ENCODE peak calls at places on chromosomes 7 and 10, in five cellular contexts. One of them, this sample, is unnamed.

GRCh38 chr7:169854-170172 is 22.6 kb upstream of the FAM20C start:
- DNase-seq in neuronal stem cell: no peak
- DNase-seq in HepG2: no peak
- DNase-seq in PC-3: no peak
- DNase-seq in fibroblast of lung: no peak
- DNase-seq in this sample: no peak

GRCh38 chr7:50531401-50531906 is 33.8 kb downstream of the DDC start:
- DNase-seq in HepG2: peak
- DNase-seq in PC-3: peak
- DNase-seq in fibroblast of lung: no peak
- DNase-seq in neuronal stem cell: no peak
- DNase-seq in this sample: peak

GRCh38 chr7:156751319-156751718 is 110.7 kb downstream of the RNF32 start:
- DNase-seq in HepG2: no peak
- DNase-seq in fibroblast of lung: peak
- DNase-seq in PC-3: peak
- DNase-seq in neuronal stem cell: no peak
- DNase-seq in this sample: peak

GRCh38 chr10:77405771-77406241 is 231.8 kb downstream of the KCNMA1 start:
- DNase-seq in HepG2: peak
- DNase-seq in neuronal stem cell: peak
- DNase-seq in fibroblast of lung: peak
- DNase-seq in PC-3: peak
- DNase-seq in this sample: peak

GRCh38 chr7:73907554-73908122 is 46.7 kb downstream of the TMEM270 start:
- DNase-seq in fibroblast of lung: no peak
- DNase-seq in neuronal stem cell: no peak
- DNase-seq in PC-3: no peak
- DNase-seq in HepG2: no peak
- DNase-seq in this sample: no peak

GRCh38 chr7:3233301-3233700 is 67.8 kb upstream of the SDK1 start:
- DNase-seq in neuronal stem cell: no peak
- DNase-seq in PC-3: no peak
- DNase-seq in fibroblast of lung: no peak
- DNase-seq in HepG2: no peak
- DNase-seq in this sample: no peak

GRCh38 chr7:114703677-114704076 is 218.2 kb upstream of the MDFIC start:
- DNase-seq in fibroblast of lung: peak
- DNase-seq in HepG2: no peak
- DNase-seq in PC-3: peak
- DNase-seq in neuronal stem cell: no peak
- DNase-seq in this sample: peak

GRCh38 chr7:83996879-83997278 is 197.7 kb downstream of the SEMA3A start:
- DNase-seq in HepG2: no peak
- DNase-seq in PC-3: peak
- DNase-seq in neuronal stem cell: no peak
- DNase-seq in fibroblast of lung: peak
- DNase-seq in this sample: peak

GRCh38 chr7:25286756-25287155 is 58.5 kb upstream of the NPVF start:
- DNase-seq in fibroblast of lung: no peak
- DNase-seq in PC-3: no peak
- DNase-seq in HepG2: no peak
- DNase-seq in neuronal stem cell: no peak
- DNase-seq in this sample: no peak

GRCh38 chr10:83605783-83606182 is 533.5 kb upstream of the GHITM start:
- DNase-seq in fibroblast of lung: no peak
- DNase-seq in HepG2: no peak
- DNase-seq in PC-3: no peak
- DNase-seq in neuronal stem cell: no peak
- DNase-seq in this sample: no peak

GRCh38 chr7:128697301-128697905 is 25.3 kb downstream of the GARIN1A start:
- DNase-seq in PC-3: no peak
- DNase-seq in fibroblast of lung: peak
- DNase-seq in HepG2: peak
- DNase-seq in neuronal stem cell: peak
- DNase-seq in this sample: peak

GRCh38 chr7:143416565-143417149 is 8.0 kb upstream of the EPHA1 start:
- DNase-seq in fibroblast of lung: peak
- DNase-seq in PC-3: peak
- DNase-seq in neuronal stem cell: peak
- DNase-seq in HepG2: peak
- DNase-seq in this sample: no peak

GRCh38 chr10:79159141-79159619 is 90.4 kb downstream of the ZMIZ1 start:
- DNase-seq in PC-3: peak
- DNase-seq in HepG2: no peak
- DNase-seq in neuronal stem cell: no peak
- DNase-seq in fibroblast of lung: peak
- DNase-seq in this sample: no peak

GRCh38 chr7:45714521-45714820 is 140.3 kb downstream of the ADCY1 start:
- DNase-seq in HepG2: no peak
- DNase-seq in PC-3: no peak
- DNase-seq in fibroblast of lung: no peak
- DNase-seq in neuronal stem cell: no peak
- DNase-seq in this sample: no peak

GRCh38 chr7:123987445-123987844 is 45.4 kb downstream of the TMEM229A start:
- DNase-seq in HepG2: no peak
- DNase-seq in fibroblast of lung: no peak
- DNase-seq in neuronal stem cell: no peak
- DNase-seq in PC-3: no peak
- DNase-seq in this sample: no peak

GRCh38 chr10:131997366-131998049 is 15.8 kb upstream of the BNIP3 start:
- DNase-seq in PC-3: peak
- DNase-seq in neuronal stem cell: no peak
- DNase-seq in HepG2: peak
- DNase-seq in fibroblast of lung: peak
- DNase-seq in this sample: no peak

GRCh38 chr7:75756340-75757297 is 15.4 kb downstream of the CCL26 start:
- DNase-seq in neuronal stem cell: no peak
- DNase-seq in fibroblast of lung: peak
- DNase-seq in PC-3: peak
- DNase-seq in HepG2: peak
- DNase-seq in this sample: no peak

GRCh38 chr7:50785346-50785745 is 2.6 kb upstream of the GRB10 start:
- DNase-seq in neuronal stem cell: no peak
- DNase-seq in PC-3: no peak
- DNase-seq in fibroblast of lung: no peak
- DNase-seq in HepG2: no peak
- DNase-seq in this sample: no peak

GRCh38 chr7:8391353-8392062 is 41.9 kb upstream of the NXPH1 start:
- DNase-seq in PC-3: no peak
- DNase-seq in neuronal stem cell: no peak
- DNase-seq in HepG2: no peak
- DNase-seq in fibroblast of lung: no peak
- DNase-seq in this sample: no peak

GRCh38 chr10:847868-848267 is 83.6 kb downstream of the LARP4B start:
- DNase-seq in fibroblast of lung: no peak
- DNase-seq in PC-3: no peak
- DNase-seq in HepG2: peak
- DNase-seq in neuronal stem cell: no peak
- DNase-seq in this sample: peak

GRCh38 chr10:30502266-30503058 is 68.5 kb downstream of the MAP3K8 start:
- DNase-seq in HepG2: no peak
- DNase-seq in PC-3: peak
- DNase-seq in neuronal stem cell: no peak
- DNase-seq in fibroblast of lung: peak
- DNase-seq in this sample: no peak

GRCh38 chr7:45596665-45597095 is 22.5 kb downstream of the ADCY1 start:
- DNase-seq in neuronal stem cell: no peak
- DNase-seq in HepG2: no peak
- DNase-seq in fibroblast of lung: no peak
- DNase-seq in PC-3: no peak
- DNase-seq in this sample: no peak

GRCh38 chr7:16223963-16224707 is 197.2 kb downstream of the CRPPA start:
- DNase-seq in PC-3: no peak
- DNase-seq in fibroblast of lung: no peak
- DNase-seq in neuronal stem cell: no peak
- DNase-seq in HepG2: no peak
- DNase-seq in this sample: no peak

GRCh38 chr7:27117687-27118491 is 12.7 kb downstream of the HOXA4 start:
- DNase-seq in HepG2: no peak
- DNase-seq in neuronal stem cell: no peak
- DNase-seq in PC-3: no peak
- DNase-seq in fibroblast of lung: peak
- DNase-seq in this sample: peak

GRCh38 chr7:27118580-27118979 is 12.0 kb downstream of the HOXA4 start:
- DNase-seq in HepG2: no peak
- DNase-seq in fibroblast of lung: no peak
- DNase-seq in neuronal stem cell: no peak
- DNase-seq in PC-3: no peak
- DNase-seq in this sample: peak

GRCh38 chr7:27116521-27116946 is 14.0 kb downstream of the HOXA4 start:
- DNase-seq in HepG2: no peak
- DNase-seq in PC-3: no peak
- DNase-seq in neuronal stem cell: no peak
- DNase-seq in fibroblast of lung: peak
- DNase-seq in this sample: no peak

GRCh38 chr7:27116019-27116411 is 13.5 kb upstream of the HOXA2 start:
- DNase-seq in fibroblast of lung: peak
- DNase-seq in HepG2: no peak
- DNase-seq in neuronal stem cell: no peak
- DNase-seq in PC-3: no peak
- DNase-seq in this sample: peak

DNA sequence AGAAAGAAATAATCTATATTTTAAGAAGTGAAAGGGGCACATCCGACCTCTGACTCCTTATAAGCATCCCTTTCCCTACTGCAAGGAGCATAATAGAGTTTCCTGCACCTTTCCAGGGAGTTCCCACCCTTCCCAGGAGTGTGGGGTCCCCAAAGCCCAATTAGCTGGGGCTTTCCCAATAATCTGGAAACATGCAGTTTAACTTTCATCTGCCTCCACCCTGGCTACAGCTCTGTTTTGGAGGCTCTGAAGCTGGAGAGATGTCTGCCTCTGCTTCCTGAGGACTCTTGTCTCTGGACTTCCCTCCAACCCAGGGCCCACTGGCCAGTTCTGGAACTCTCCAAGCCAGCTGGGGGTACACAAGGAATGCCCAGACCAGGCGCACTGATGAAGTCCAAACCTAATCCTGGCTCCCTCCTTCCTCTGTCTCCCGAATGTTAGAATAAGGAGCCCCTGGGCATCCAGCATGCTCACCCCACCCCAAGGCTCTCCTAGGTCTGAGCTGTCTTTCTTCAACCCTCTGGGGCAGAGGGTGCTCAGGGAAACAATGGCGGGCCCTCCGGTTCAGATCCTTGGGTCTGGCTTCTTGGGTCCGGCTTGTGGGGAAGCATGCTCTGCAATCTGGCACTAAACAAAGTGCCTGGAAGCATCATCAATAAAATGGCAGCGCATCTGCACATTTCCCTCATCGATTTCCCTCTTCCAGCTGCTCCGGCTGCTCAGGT is 13.4 kb downstream of the HOXA4 start:
- DNase-seq in PC-3: no peak
- DNase-seq in fibroblast of lung: no peak
- DNase-seq in neuronal stem cell: no peak
- DNase-seq in HepG2: no peak
- DNase-seq in this sample: peak
- H3K4me3 ChIP-seq in PC-3: no peak
- H3K4me3 ChIP-seq in fibroblast of lung: peak
- H3K4me3 ChIP-seq in neuronal stem cell: no peak
- H3K4me3 ChIP-seq in HepG2: no peak
- H3K4me3 ChIP-seq in this sample: peak

DNA sequence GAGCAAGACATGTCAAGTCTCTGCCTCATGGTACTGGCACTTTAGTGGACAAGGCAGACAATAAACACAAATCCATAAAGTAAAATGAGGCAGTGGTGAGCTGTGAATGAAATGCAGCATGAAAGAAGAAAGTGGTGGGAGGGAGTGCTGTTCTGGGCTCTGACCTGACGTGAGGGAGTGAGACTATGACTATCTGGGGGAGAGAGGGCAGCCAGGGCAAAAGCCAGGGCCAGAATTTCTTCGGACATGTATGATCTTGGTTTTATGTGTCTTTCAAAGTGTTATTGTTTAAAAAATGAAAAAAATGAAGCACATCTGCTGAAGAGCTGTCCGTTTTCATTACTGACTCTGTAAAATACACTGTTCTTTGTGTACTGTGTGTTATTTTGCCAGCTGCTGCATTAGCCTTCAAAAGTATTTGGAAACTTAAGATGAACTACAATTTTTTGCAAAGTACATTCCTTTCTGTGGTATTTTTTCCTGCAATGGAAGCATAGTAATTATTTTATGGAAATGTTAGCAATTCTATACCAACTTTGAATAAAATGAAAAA is 70.2 kb upstream of the KLF14 start:
- DNase-seq in PC-3: no peak
- DNase-seq in neuronal stem cell: no peak
- DNase-seq in HepG2: no peak
- DNase-seq in fibroblast of lung: no peak
- DNase-seq in this sample: no peak
- H3K4me2 ChIP-seq in PC-3: no peak
- H3K4me2 ChIP-seq in neuronal stem cell: no peak
- H3K4me2 ChIP-seq in HepG2: no peak
- H3K4me2 ChIP-seq in fibroblast of lung: no peak
- H3K4me2 ChIP-seq in this sample: no peak

GRCh38 chr10:71638087-71638576 is 81.4 kb downstream of the C10orf105 start:
- DNase-seq in neuronal stem cell: no peak
- DNase-seq in fibroblast of lung: no peak
- DNase-seq in HepG2: peak
- DNase-seq in PC-3: peak
- DNase-seq in this sample: no peak
- H3K4me3 ChIP-seq in neuronal stem cell: no peak
- H3K4me3 ChIP-seq in fibroblast of lung: no peak
- H3K4me3 ChIP-seq in HepG2: peak
- H3K4me3 ChIP-seq in PC-3: no peak
- H3K4me3 ChIP-seq in this sample: no peak

GRCh38 chr10:73768881-73769280 is 13.0 kb upstream of the CHCHD1 start:
- DNase-seq in HepG2: no peak
- DNase-seq in PC-3: no peak
- DNase-seq in fibroblast of lung: no peak
- DNase-seq in neuronal stem cell: no peak
- DNase-seq in this sample: no peak

GRCh38 chr10:73759512-73760115 is 15.4 kb downstream of the SEC24C start:
- DNase-seq in neuronal stem cell: no peak
- DNase-seq in HepG2: no peak
- DNase-seq in fibroblast of lung: no peak
- DNase-seq in PC-3: peak
- DNase-seq in this sample: no peak

GRCh38 chr10:73758704-73759511 is 14.7 kb downstream of the SEC24C start:
- DNase-seq in fibroblast of lung: no peak
- DNase-seq in PC-3: no peak
- DNase-seq in HepG2: no peak
- DNase-seq in neuronal stem cell: no peak
- DNase-seq in this sample: no peak

GRCh38 chr10:73762915-73763314 is 18.7 kb downstream of the SEC24C start:
- DNase-seq in HepG2: no peak
- DNase-seq in PC-3: peak
- DNase-seq in neuronal stem cell: no peak
- DNase-seq in fibroblast of lung: no peak
- DNase-seq in this sample: peak

DNA sequence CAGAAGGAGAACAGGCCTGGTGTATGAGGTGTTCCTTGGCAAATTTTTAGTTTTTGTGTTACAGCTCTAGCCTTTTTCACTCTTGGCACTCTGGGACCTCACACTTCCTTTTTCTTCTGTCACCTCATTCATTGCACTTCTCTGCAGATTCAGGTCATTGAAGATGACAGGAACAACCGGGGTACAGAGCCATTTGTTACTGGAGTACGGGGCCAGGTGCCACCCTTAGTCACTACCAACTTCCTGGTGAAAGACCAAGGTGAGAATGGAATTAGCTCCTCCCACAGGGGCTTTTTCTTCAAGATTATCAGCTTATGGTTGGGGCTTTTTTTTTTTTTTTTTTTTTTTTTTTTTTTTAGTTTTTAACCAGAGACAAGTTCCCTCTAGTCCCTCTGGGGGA is 18.5 kb upstream of the CHCHD1 start:
- DNase-seq in HepG2: no peak
- DNase-seq in PC-3: no peak
- DNase-seq in neuronal stem cell: no peak
- DNase-seq in fibroblast of lung: no peak
- DNase-seq in this sample: no peak
- H3K4me2 ChIP-seq in HepG2: no peak
- H3K4me2 ChIP-seq in PC-3: peak
- H3K4me2 ChIP-seq in neuronal stem cell: no peak
- H3K4me2 ChIP-seq in fibroblast of lung: no peak
- H3K4me2 ChIP-seq in this sample: peak

This sample was measured in mammary epithelial cell.